ENCODE peak calls at places on chromosome 13, in five cellular contexts. C is GM04503; L is stimulated activated CD4-positive, alpha-beta T cell treated with anti-CD3 and anti-CD28 coated beads, Interleukin-2, amount 100 ng/mL, for 48 hours; J is ELR; X is mucosa of descending colon. F is an unnamed sample.

GRCh38 chr13:73967397-73968165 is 166.6 kb downstream of the KLF12 start:
- DNase-seq in X (no peak), L (no peak), C (no peak), J (no peak), F (peak; percentile 30)

GRCh38 chr13:40116008-40116407 is 460.5 kb downstream of the COG6 start:
- DNase-seq in J (peak; percentile 84), X (peak; percentile 48), L (peak; percentile 18), C (no peak), F (no peak)

GRCh38 chr13:30718661-30719520 is 16.5 kb upstream of the ALOX5AP start:
- DNase-seq in X (no peak), J (peak; percentile 97), L (no peak), C (peak; percentile 69), F (no peak)

GRCh38 chr13:50382511-50382910 is 367.3 kb downstream of the KCNRG start:
- DNase-seq in X (no peak), C (no peak), L (no peak), J (no peak), F (no peak)

GRCh38 chr13:97127842-97128241 is 94.3 kb upstream of the MBNL2 start:
- DNase-seq in X (no peak), C (no peak), J (no peak), L (no peak), F (no peak)

GRCh38 chr13:87661471-87661870 is 9.7 kb upstream of the SLITRK5 start:
- DNase-seq in C (no peak), L (no peak), X (no peak), J (peak; percentile 90), F (no peak)

GRCh38 chr13:48562296-48563066 is 29.6 kb upstream of the RCBTB2 start:
- DNase-seq in X (no peak), J (peak; percentile 22), L (peak; percentile 33), C (no peak), F (peak; percentile 73)

GRCh38 chr13:76707360-76707759 is 178.8 kb downstream of the KCTD12 start:
- DNase-seq in C (no peak), J (peak; percentile 77), L (no peak), X (no peak), F (no peak)

GRCh38 chr13:33242984-33243617 is 42.5 kb downstream of the STARD13 start:
- DNase-seq in X (no peak), C (no peak), J (no peak), L (no peak), F (no peak)

GRCh38 chr13:50539791-50540530 is 303.5 kb downstream of the DLEU7 start:
- DNase-seq in C (no peak), L (no peak), X (no peak), J (no peak), F (no peak)

GRCh38 chr13:30846311-30846710 is 59.8 kb upstream of the MEDAG start:
- DNase-seq in L (no peak), X (no peak), C (peak; percentile 56), J (peak; percentile 75), F (no peak)

GRCh38 chr13:107069107-107069776 is 501.3 kb upstream of the ARGLU1 start:
- DNase-seq in X (no peak), L (no peak), J (no peak), C (no peak), F (no peak)

GRCh38 chr13:111663505-111663904 is 343.1 kb downstream of the TEX29 start:
- DNase-seq in X (no peak), J (no peak), C (no peak), L (no peak), F (no peak)

GRCh38 chr13:96551540-96551939 is 442.7 kb downstream of the OXGR1 start:
- DNase-seq in X (no peak), J (no peak), L (no peak), C (no peak), F (no peak)

GRCh38 chr13:113585828-113586355 is 1.3 kb downstream of the TFDP1 start:
- DNase-seq in C (no peak), J (no peak), L (no peak), X (no peak), F (peak; percentile 16)